ENCODE peak calls at places on chromosomes 6 and 20, in seven cellular contexts. W is stomach, L is GM23338, D is breast epithelium, C is endothelial cell of umbilical vein, P is Panc1, S is sigmoid colon. H is an unnamed sample.

GRCh38 chr20:20498081-20498861 is 130.4 kb downstream of the INSM1 start:
- DNase-seq in W (peak), L (no peak), D (no peak), C (no peak), P (no peak), S (no peak), H (no peak)

GRCh38 chr6:40343887-40344565 is 243.1 kb downstream of the LRFN2 start:
- DNase-seq in W (peak), L (no peak), D (no peak), C (no peak), P (no peak), S (no peak), H (no peak)

GRCh38 chr6:31701666-31702420 is 1.3 kb downstream of the ABHD16A start:
- DNase-seq in W (no peak), L (no peak), D (no peak), C (peak), P (no peak), S (no peak), H (no peak)

GRCh38 chr6:139017227-139017626 is 11.3 kb upstream of the ABRACL start:
- DNase-seq in W (no peak), L (no peak), D (no peak), C (no peak), P (no peak), S (no peak), H (peak)

GRCh38 chr6:36442083-36442670 is 477 bp downstream of the PXT1 start:
- DNase-seq in W (no peak), L (no peak), D (no peak), C (no peak), P (no peak), S (no peak), H (no peak)

GRCh38 chr6:90364846-90365401 is 68.3 kb upstream of the BACH2 start:
- DNase-seq in W (no peak), L (peak), D (no peak), C (no peak), P (no peak), S (no peak), H (no peak)

GRCh38 chr6:88573971-88574370 is 389.4 kb downstream of the RNGTT start:
- DNase-seq in W (no peak), L (no peak), D (no peak), C (no peak), P (no peak), S (no peak), H (no peak)

GRCh38 chr6:18263561-18264337 is 581 bp downstream of the DEK start:
- DNase-seq in W (peak), L (peak), D (no peak), C (peak), P (no peak), S (peak), H (peak)

GRCh38 chr20:7722564-7722963 is 217.7 kb downstream of the HAO1 start:
- DNase-seq in W (no peak), L (no peak), D (no peak), C (peak), P (no peak), S (no peak), H (no peak)

GRCh38 chr20:58251348-58251978 is 23.0 kb upstream of the ANKRD60 start:
- DNase-seq in W (no peak), L (no peak), D (no peak), C (no peak), P (no peak), S (no peak), H (no peak)

GRCh38 chr6:19301980-19302379 is 535.2 kb upstream of the ID4 start:
- DNase-seq in W (no peak), L (no peak), D (no peak), C (no peak), P (no peak), S (no peak), H (no peak)

GRCh38 chr6:352474-352873 is 39.1 kb upstream of the IRF4 start:
- DNase-seq in W (no peak), L (no peak), D (no peak), C (no peak), P (no peak), S (peak), H (no peak)

GRCh38 chr20:11891081-11891826 is 26.4 kb upstream of the BTBD3 start:
- DNase-seq in W (peak), L (peak), D (no peak), C (peak), P (no peak), S (peak), H (peak)

GRCh38 chr6:25327372-25327771 is 48.2 kb downstream of the CARMIL1 start:
- DNase-seq in W (no peak), L (no peak), D (no peak), C (no peak), P (no peak), S (no peak), H (no peak)

GRCh38 chr20:25015986-25016385 is 23.4 kb upstream of the APMAP start:
- DNase-seq in W (peak), L (no peak), D (peak), C (no peak), P (no peak), S (peak), H (no peak)

GRCh38 chr6:170490259-170490658 is 62.8 kb downstream of the PSMB1 start:
- DNase-seq in W (no peak), L (no peak), D (no peak), C (no peak), P (no peak), S (no peak), H (no peak)

GRCh38 chr6:138440758-138441362 is 36.8 kb downstream of the HEBP2 start:
- DNase-seq in W (no peak), L (no peak), D (no peak), C (no peak), P (no peak), S (no peak), H (no peak)

GRCh38 chr6:392441-393390 is 1.2 kb downstream of the IRF4 start:
- DNase-seq in W (no peak), L (peak), D (no peak), C (no peak), P (no peak), S (no peak), H (no peak)

GRCh38 chr20:33372993-33373441 is 28.3 kb downstream of the CDK5RAP1 start:
- DNase-seq in W (no peak), L (no peak), D (no peak), C (no peak), P (no peak), S (no peak), H (no peak)

GRCh38 chr6:163418273-163419029 is 3.9 kb downstream of the QKI start:
- DNase-seq in W (no peak), L (no peak), D (no peak), C (peak), P (no peak), S (no peak), H (no peak)

GRCh38 chr20:16580596-16580995 is 7.3 kb upstream of the KIF16B start:
- DNase-seq in W (no peak), L (no peak), D (no peak), C (no peak), P (no peak), S (no peak), H (no peak)

GRCh38 chr6:107803957-107804356 is 20.2 kb downstream of the SCML4 start:
- DNase-seq in W (no peak), L (no peak), D (no peak), C (no peak), P (no peak), S (no peak), H (no peak)

GRCh38 chr6:43793875-43794242 is 23.8 kb downstream of the VEGFA start:
- DNase-seq in W (no peak), L (no peak), D (no peak), C (no peak), P (no peak), S (no peak), H (no peak)

GRCh38 chr6:37103169-37104039 is 66.5 kb upstream of the PIM1 start:
- DNase-seq in W (peak), L (peak), D (no peak), C (peak), P (no peak), S (peak), H (peak)

GRCh38 chr6:122649701-122650100 is 39.5 kb downstream of the PKIB start:
- DNase-seq in W (no peak), L (no peak), D (no peak), C (no peak), P (no peak), S (no peak), H (no peak)

GRCh38 chr20:17843246-17844132 is 125.1 kb downstream of the SNX5 start:
- DNase-seq in W (no peak), L (no peak), D (no peak), C (peak), P (peak), S (peak), H (no peak)

GRCh38 chr6:44201638-44202303 is 15.0 kb upstream of the MYMX start:
- DNase-seq in W (no peak), L (no peak), D (no peak), C (no peak), P (no peak), S (no peak), H (peak)

GRCh38 chr6:8191629-8192028 is 89.3 kb upstream of the EEF1E1 start:
- DNase-seq in W (no peak), L (peak), D (no peak), C (no peak), P (no peak), S (no peak), H (no peak)

GRCh38 chr6:14841901-14842421 is 403.9 kb upstream of the JARID2 start:
- DNase-seq in W (no peak), L (no peak), D (no peak), C (no peak), P (no peak), S (peak), H (peak)

GRCh38 chr6:3788408-3789017 is 37.0 kb upstream of the PXDC1 start:
- DNase-seq in W (no peak), L (no peak), D (no peak), C (no peak), P (no peak), S (no peak), H (no peak)
- TF ChIP-seq CTCF in W (no peak), L (no peak), D (no peak), C (no peak), P (no peak), S (no peak), H (no peak)

GRCh38 chr6:159169193-159169555 is at the start of gene FNDC1:
- DNase-seq in W (no peak), L (peak), D (no peak), C (no peak), P (no peak), S (no peak), H (no peak)

GRCh38 chr6:159168536-159169192 is 536 bp upstream of the FNDC1 start:
- DNase-seq in W (peak), L (peak), D (no peak), C (peak), P (no peak), S (peak), H (no peak)

GRCh38 chr6:159170333-159170672 is 1.1 kb downstream of the FNDC1 start:
- DNase-seq in W (no peak), L (no peak), D (no peak), C (no peak), P (no peak), S (no peak), H (no peak)

GRCh38 chr6:159170999-159171712 is 2.0 kb downstream of the FNDC1 start:
- DNase-seq in W (no peak), L (no peak), D (no peak), C (no peak), P (no peak), S (no peak), H (no peak)

DNA sequence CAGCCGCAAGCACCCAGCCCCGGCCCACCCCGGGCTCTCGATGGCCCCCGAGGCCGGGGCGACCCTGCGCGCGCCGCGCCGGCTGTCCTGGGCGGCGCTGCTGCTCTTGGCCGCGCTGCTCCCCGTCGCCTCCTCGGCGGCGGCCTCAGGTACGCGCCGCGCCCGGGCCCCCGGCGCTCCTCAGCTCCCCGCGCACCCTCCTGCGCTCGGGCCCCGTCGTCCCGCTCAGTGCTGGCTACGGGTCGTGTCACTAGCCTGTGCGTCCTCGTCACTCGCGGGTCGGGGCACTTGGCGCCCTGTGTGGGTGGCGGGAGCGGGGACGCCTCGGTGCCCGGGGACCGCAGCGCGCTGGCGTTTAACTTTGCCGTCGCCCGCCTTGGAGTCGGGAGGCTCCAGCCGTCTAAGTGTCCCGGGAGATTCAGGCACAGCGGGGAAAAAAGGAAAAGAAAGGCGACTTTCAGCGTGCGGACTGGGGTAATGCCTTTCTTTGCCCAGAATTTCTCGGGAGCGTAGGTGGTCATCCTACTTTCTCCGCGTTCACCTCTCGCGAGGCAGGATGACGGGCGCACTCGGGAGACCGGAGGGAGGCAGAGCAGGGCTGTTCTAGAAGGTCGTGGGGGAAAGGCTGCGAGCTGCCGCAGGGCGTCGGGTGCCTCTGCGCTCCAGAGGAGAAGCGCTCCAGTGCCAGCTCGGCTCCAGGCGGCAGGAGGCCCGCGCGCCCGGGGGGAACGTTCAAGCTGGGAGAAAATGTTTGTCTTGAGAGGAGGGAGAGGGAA is 545 bp downstream of the FNDC1 start:
- DNase-seq in W (no peak), L (peak), D (no peak), C (peak), P (no peak), S (peak), H (no peak)
- TF ChIP-seq POLR2AphosphoS5 in W (no peak), L (no peak), D (no peak), C (no peak), P (no peak), S (peak), H (no peak)

GRCh38 chr6:73073238-73073637 is 152.1 kb downstream of the KHDC1L start:
- DNase-seq in W (no peak), L (peak), D (no peak), C (no peak), P (peak), S (no peak), H (no peak)
- TF ChIP-seq CTCF in W (no peak), L (no peak), D (no peak), C (no peak), P (peak), S (no peak), H (no peak)

DNA sequence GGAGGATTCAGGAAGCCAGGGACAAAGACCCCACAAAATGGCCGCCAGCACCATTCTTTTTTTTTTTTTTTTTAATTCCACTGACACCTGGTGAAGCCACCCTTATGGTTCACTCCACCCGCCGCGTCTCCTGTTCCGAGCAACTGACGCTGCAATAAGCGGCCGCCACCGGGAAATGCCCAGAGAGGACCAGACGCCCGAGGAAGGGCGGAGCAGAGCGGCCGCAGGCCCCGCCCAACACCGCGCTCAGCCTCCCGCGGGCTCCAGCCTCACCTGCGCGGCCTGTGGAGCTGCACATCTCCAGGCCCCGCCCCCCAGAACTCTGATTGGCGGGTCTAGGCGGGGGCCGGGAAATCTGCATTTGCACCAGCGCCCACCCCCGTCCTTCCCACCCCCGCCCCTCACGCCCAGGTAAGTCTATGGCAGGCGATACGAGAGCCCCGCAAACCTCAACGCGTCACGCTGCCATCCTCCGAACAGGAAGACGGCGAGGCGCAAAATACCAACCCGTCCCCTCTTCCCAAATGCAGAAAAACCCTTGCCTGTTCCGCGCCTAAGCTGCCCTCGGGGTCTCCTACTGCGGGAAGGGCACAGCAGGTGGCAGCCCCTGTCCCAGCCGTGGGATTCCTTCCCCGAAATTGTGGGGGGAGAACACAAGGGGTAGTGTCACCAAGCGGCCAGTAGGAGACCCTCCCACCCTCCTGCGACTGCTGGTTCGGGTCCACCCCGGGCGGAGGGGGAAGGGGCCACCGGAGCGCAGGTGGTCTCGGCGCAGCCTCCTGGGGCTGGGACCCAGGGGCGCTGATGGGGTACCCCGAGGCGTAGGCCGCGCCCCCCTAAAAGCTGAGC is 948 bp downstream of the ATP9A start:
- DNase-seq in W (peak), L (peak), D (peak), C (peak), P (no peak), S (peak), H (peak)
- TF ChIP-seq POLR2AphosphoS5 in W (no peak), L (peak), D (no peak), C (no peak), P (no peak), S (no peak), H (peak)

H was measured in prostate gland.